ENCODE peak calls at places on chromosomes 3 and 15, in four cellular contexts. One of them, this sample, is unnamed.

GRCh38 chr15:98903377-98904018 is 104.1 kb downstream of the PGPEP1L start:
- DNase-seq in body of pancreas: no peak
- DNase-seq in Karpas-422: no peak
- DNase-seq in OCI-LY7: no peak
- DNase-seq in this sample: no peak

GRCh38 chr3:120435621-120436020 is 15.2 kb downstream of the FSTL1 start:
- DNase-seq in body of pancreas: no peak
- DNase-seq in Karpas-422: no peak
- DNase-seq in OCI-LY7: no peak
- DNase-seq in this sample: no peak

GRCh38 chr15:84929795-84930371 is 45.4 kb downstream of the SLC28A1 start:
- DNase-seq in body of pancreas: peak; percentile 72
- DNase-seq in Karpas-422: no peak
- DNase-seq in OCI-LY7: no peak
- DNase-seq in this sample: no peak

GRCh38 chr3:107920538-107920937 is 170.3 kb downstream of the CD47 start:
- DNase-seq in body of pancreas: no peak
- DNase-seq in Karpas-422: no peak
- DNase-seq in OCI-LY7: no peak
- DNase-seq in this sample: no peak

GRCh38 chr3:50238549-50239026 is 2.6 kb downstream of the GNAI2 start:
- DNase-seq in body of pancreas: peak; percentile 96
- DNase-seq in Karpas-422: no peak
- DNase-seq in OCI-LY7: no peak
- DNase-seq in this sample: no peak

GRCh38 chr15:84908564-84908963 is 24.1 kb downstream of the SLC28A1 start:
- DNase-seq in body of pancreas: no peak
- DNase-seq in Karpas-422: no peak
- DNase-seq in OCI-LY7: no peak
- DNase-seq in this sample: no peak

GRCh38 chr15:52652984-52653383 is 26.2 kb downstream of the ATOSA start:
- DNase-seq in body of pancreas: no peak
- DNase-seq in Karpas-422: no peak
- DNase-seq in OCI-LY7: no peak
- DNase-seq in this sample: no peak

GRCh38 chr3:188320757-188321156 is 166.8 kb downstream of the LPP start:
- DNase-seq in body of pancreas: no peak
- DNase-seq in Karpas-422: no peak
- DNase-seq in OCI-LY7: no peak
- DNase-seq in this sample: no peak

GRCh38 chr15:96053039-96054021 is 277.2 kb upstream of the NR2F2 start:
- DNase-seq in body of pancreas: peak; percentile 39
- DNase-seq in Karpas-422: no peak
- DNase-seq in OCI-LY7: no peak
- DNase-seq in this sample: no peak

GRCh38 chr3:184234224-184234623 is 4.8 kb downstream of the VWA5B2 start:
- DNase-seq in body of pancreas: peak; percentile 82
- DNase-seq in Karpas-422: peak; percentile 61
- DNase-seq in OCI-LY7: peak; percentile 14
- DNase-seq in this sample: peak; percentile 71

GRCh38 chr3:90007786-90008499 is 900.5 kb downstream of the EPHA3 start:
- DNase-seq in body of pancreas: no peak
- DNase-seq in Karpas-422: no peak
- DNase-seq in OCI-LY7: no peak
- DNase-seq in this sample: no peak

GRCh38 chr15:23564798-23565394 is 578 bp upstream of the MKRN3 start:
- DNase-seq in body of pancreas: no peak
- DNase-seq in Karpas-422: no peak
- DNase-seq in OCI-LY7: no peak
- DNase-seq in this sample: peak; percentile 17

GRCh38 chr15:95259965-95260364 is 1028.6 kb downstream of the MCTP2 start:
- DNase-seq in body of pancreas: no peak
- DNase-seq in Karpas-422: no peak
- DNase-seq in OCI-LY7: no peak
- DNase-seq in this sample: no peak

GRCh38 chr3:193168911-193169310 is 72.1 kb upstream of the PLAAT1 start:
- DNase-seq in body of pancreas: no peak
- DNase-seq in Karpas-422: peak; percentile 37
- DNase-seq in OCI-LY7: no peak
- DNase-seq in this sample: no peak

GRCh38 chr3:105997800-105998526 is 129.2 kb upstream of the CBLB start:
- DNase-seq in body of pancreas: peak; percentile 25
- DNase-seq in Karpas-422: no peak
- DNase-seq in OCI-LY7: no peak
- DNase-seq in this sample: no peak

GRCh38 chr3:32193101-32193500 is 45.4 kb upstream of the CMTM8 start:
- DNase-seq in body of pancreas: no peak
- DNase-seq in Karpas-422: no peak
- DNase-seq in OCI-LY7: no peak
- DNase-seq in this sample: no peak

GRCh38 chr3:111521881-111522280 is 20.1 kb upstream of the CD96 start:
- DNase-seq in body of pancreas: no peak
- DNase-seq in Karpas-422: peak; percentile 12
- DNase-seq in OCI-LY7: no peak
- DNase-seq in this sample: no peak

GRCh38 chr3:154304116-154304786 is 20.0 kb downstream of the DHX36 start:
- DNase-seq in body of pancreas: no peak
- DNase-seq in Karpas-422: no peak
- DNase-seq in OCI-LY7: no peak
- DNase-seq in this sample: no peak

GRCh38 chr3:1616715-1617114 is 482.0 kb upstream of the CNTN4 start:
- DNase-seq in body of pancreas: no peak
- DNase-seq in Karpas-422: no peak
- DNase-seq in OCI-LY7: no peak
- DNase-seq in this sample: no peak

GRCh38 chr3:51975857-51976549 is 1.1 kb downstream of the ABHD14A start:
- DNase-seq in body of pancreas: peak; percentile 78
- DNase-seq in Karpas-422: peak; percentile 76
- DNase-seq in OCI-LY7: peak; percentile 44
- DNase-seq in this sample: peak; percentile 87

GRCh38 chr3:191952609-191953008 is 491.6 kb downstream of the PYDC2 start:
- DNase-seq in body of pancreas: no peak
- DNase-seq in Karpas-422: no peak
- DNase-seq in OCI-LY7: no peak
- DNase-seq in this sample: no peak

GRCh38 chr3:61582846-61583245 is 21.5 kb downstream of the PTPRG start:
- DNase-seq in body of pancreas: no peak
- DNase-seq in Karpas-422: no peak
- DNase-seq in OCI-LY7: no peak
- DNase-seq in this sample: no peak

GRCh38 chr3:186002884-186003472 is 65.2 kb upstream of the TRA2B start:
- DNase-seq in body of pancreas: peak; percentile 15
- DNase-seq in Karpas-422: peak; percentile 81
- DNase-seq in OCI-LY7: peak; percentile 29
- DNase-seq in this sample: peak; percentile 19

GRCh38 chr3:191414286-191414685 is 46.7 kb upstream of the PYDC2 start:
- DNase-seq in body of pancreas: no peak
- DNase-seq in Karpas-422: no peak
- DNase-seq in OCI-LY7: no peak
- DNase-seq in this sample: no peak

GRCh38 chr3:186209810-186210752 is 101.2 kb upstream of the ETV5 start:
- DNase-seq in body of pancreas: peak; percentile 86
- DNase-seq in Karpas-422: no peak
- DNase-seq in OCI-LY7: peak; percentile 46
- DNase-seq in this sample: peak; percentile 10

GRCh38 chr3:105730973-105731372 is 137.8 kb downstream of the CBLB start:
- DNase-seq in body of pancreas: no peak
- DNase-seq in Karpas-422: no peak
- DNase-seq in OCI-LY7: no peak
- DNase-seq in this sample: no peak

GRCh38 chr15:71804226-71804625 is 6.1 kb upstream of the NR2E3 start:
- DNase-seq in body of pancreas: no peak
- DNase-seq in Karpas-422: peak; percentile 66
- DNase-seq in OCI-LY7: peak; percentile 32
- DNase-seq in this sample: peak; percentile 20

GRCh38 chr3:62873672-62874397 is 1.4 kb downstream of the CADPS start:
- DNase-seq in body of pancreas: peak; percentile 58
- DNase-seq in Karpas-422: peak; percentile 59
- DNase-seq in OCI-LY7: peak; percentile 92
- DNase-seq in this sample: peak; percentile 88

GRCh38 chr15:100638177-100638730 is 35.9 kb downstream of the ASB7 start:
- DNase-seq in body of pancreas: no peak
- DNase-seq in Karpas-422: no peak
- DNase-seq in OCI-LY7: no peak
- DNase-seq in this sample: no peak

GRCh38 chr3:10845839-10846656 is 30.0 kb downstream of the SLC6A11 start:
- DNase-seq in body of pancreas: peak; percentile 41
- DNase-seq in Karpas-422: peak; percentile 76
- DNase-seq in OCI-LY7: peak; percentile 16
- DNase-seq in this sample: no peak